ENCODE peak calls at places on chromosomes 11 and 22, in four cellular contexts. S is Panc1, A is iPS DF 6.9, V is upper lobe of right lung. M is an unnamed sample.

GRCh38 chr11:81915045-81915444 is 818.6 kb downstream of the FAM181B start:
- DNase-seq in S (no peak), A (no peak), V (no peak), M (no peak)

GRCh38 chr11:32411937-32412615 is 23.3 kb downstream of the WT1 start:
- DNase-seq in S (no peak), A (no peak), V (no peak), M (no peak)

GRCh38 chr22:33302049-33302545 is 243.9 kb upstream of the SYN3 start:
- DNase-seq in S (peak; percentile 39), A (peak; percentile 63), V (peak; percentile 84), M (peak; percentile 87)

GRCh38 chr11:115695677-115696451 is 191.6 kb upstream of the CADM1 start:
- DNase-seq in S (no peak), A (no peak), V (no peak), M (peak; percentile 39)

GRCh38 chr22:42065408-42066132 is 5.0 kb downstream of the NAGA start:
- DNase-seq in S (no peak), A (no peak), V (no peak), M (no peak)

GRCh38 chr11:47967577-47968230 is 12.7 kb upstream of the PTPRJ start:
- DNase-seq in S (no peak), A (no peak), V (no peak), M (no peak)

GRCh38 chr11:131246589-131247164 is 123.7 kb upstream of the NTM start:
- DNase-seq in S (peak; percentile 5), A (no peak), V (peak; percentile 67), M (no peak)

GRCh38 chr22:39266398-39267030 is 21.7 kb upstream of the PDGFB start:
- DNase-seq in S (no peak), A (no peak), V (no peak), M (no peak)

GRCh38 chr11:45924036-45924915 is 1.8 kb downstream of the LARGE2 start:
- DNase-seq in S (no peak), A (no peak), V (peak; percentile 60), M (peak; percentile 57)

GRCh38 chr11:7904910-7905309 is 26.2 kb downstream of the OR10A6 start:
- DNase-seq in S (no peak), A (no peak), V (no peak), M (no peak)

GRCh38 chr22:20145206-20145831 is 5.5 kb downstream of the CCDC188 start:
- DNase-seq in S (no peak), A (no peak), V (peak; percentile 80), M (no peak)

GRCh38 chr11:128603752-128604472 is 16.6 kb upstream of the ETS1 start:
- DNase-seq in S (no peak), A (no peak), V (no peak), M (no peak)

GRCh38 chr11:124625504-124626168 is 3.0 kb downstream of the TBRG1 start:
- DNase-seq in S (no peak), A (no peak), V (no peak), M (no peak)

GRCh38 chr22:25748704-25749103 is 6.7 kb downstream of the MYO18B start:
- DNase-seq in S (no peak), A (no peak), V (no peak), M (no peak)

GRCh38 chr11:114161486-114162250 is 102.2 kb downstream of the ZBTB16 start:
- DNase-seq in S (no peak), A (no peak), V (no peak), M (no peak)
- H3K27ac ChIP-seq in S (no peak overlapping the region), A (no peak overlapping the region), V (peak overlapping the region; percentile 97), M (peak overlapping the region; percentile 98)

GRCh38 chr11:9692696-9693095 is 28.8 kb downstream of the SWAP70 start:
- DNase-seq in S (no peak), A (no peak), V (no peak), M (no peak)

GRCh38 chr11:9691865-9692264 is 28.0 kb downstream of the SWAP70 start:
- DNase-seq in S (peak; percentile 56), A (no peak), V (no peak), M (no peak)

GRCh38 chr11:9688716-9689511 is 25.0 kb downstream of the SWAP70 start:
- DNase-seq in S (peak; percentile 78), A (no peak), V (no peak), M (no peak)

GRCh38 chr11:9689721-9690120 is 25.8 kb downstream of the SWAP70 start:
- DNase-seq in S (no peak), A (no peak), V (no peak), M (no peak)

DNA sequence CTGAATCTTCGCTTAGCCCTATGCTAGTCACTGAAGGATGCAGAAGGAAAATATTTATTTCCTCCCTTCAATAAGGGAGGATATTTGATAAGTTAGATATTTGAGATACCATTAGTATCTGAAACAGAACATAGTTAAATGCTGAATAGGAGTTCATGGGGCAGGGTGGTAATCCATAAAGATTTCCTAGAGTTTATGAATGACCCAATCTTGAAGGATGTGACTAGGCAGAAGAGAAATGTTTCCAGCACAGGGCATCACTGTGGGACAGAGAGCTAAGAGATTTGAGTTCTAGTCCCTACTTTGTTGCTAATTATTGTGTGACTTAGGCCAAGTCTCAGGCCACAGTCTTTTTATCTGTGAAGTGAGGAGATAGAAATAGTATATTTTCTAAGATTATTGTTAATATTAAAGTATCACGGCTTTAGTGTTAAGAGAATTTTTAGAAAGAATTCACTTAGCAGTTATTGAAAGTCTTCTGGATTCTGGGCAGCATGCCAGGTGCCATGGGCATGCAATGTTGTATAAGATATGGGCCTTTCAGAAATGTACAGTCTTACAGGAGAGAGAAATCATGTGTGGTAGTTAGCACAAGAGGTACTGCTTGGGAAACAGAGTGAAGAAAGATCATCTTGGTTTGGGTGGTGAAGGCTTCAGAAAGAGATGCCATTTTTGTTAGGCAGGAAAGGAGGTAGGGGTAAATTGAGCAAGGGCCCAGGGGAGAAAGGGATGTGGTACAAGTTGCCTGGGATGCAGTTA is 24.0 kb downstream of the SWAP70 start:
- DNase-seq in S (no peak), A (no peak), V (no peak), M (no peak)
- H3K27ac ChIP-seq in S (peak overlapping the region; percentile 35), A (no peak overlapping the region), V (peak overlapping the region; percentile 75), M (peak overlapping the region; percentile 69)

DNA sequence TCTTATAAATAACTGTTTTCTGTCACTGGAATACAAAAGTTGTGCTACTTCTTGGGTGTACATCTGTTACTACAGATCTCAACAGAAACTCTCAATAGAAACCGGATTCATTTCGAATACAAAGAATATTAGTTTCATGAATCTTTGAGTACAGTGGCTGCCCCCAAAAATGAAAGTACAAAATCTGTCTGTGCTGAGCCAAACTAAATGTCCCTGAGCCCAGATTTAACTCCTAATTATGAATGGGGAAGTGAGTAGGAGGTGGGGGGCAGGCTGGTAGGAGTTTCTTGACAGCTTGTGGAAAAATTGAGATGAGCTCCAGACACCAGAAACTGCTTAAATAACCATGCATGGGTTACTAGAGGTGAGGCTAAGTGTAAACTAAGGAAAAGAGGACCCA is 41.6 kb downstream of the PITPNB start:
- DNase-seq in S (no peak), A (no peak), V (no peak), M (no peak)
- H3K27ac ChIP-seq in S (no peak overlapping the region), A (no peak overlapping the region), V (no peak overlapping the region), M (peak overlapping the region; percentile 57)

GRCh38 chr11:59801160-59801706 is 9.3 kb downstream of the MRPL16 start:
- DNase-seq in S (no peak), A (no peak), V (no peak), M (no peak)
- H3K27ac ChIP-seq in S (no peak overlapping the region), A (no peak overlapping the region), V (no peak overlapping the region), M (no peak overlapping the region)

DNA sequence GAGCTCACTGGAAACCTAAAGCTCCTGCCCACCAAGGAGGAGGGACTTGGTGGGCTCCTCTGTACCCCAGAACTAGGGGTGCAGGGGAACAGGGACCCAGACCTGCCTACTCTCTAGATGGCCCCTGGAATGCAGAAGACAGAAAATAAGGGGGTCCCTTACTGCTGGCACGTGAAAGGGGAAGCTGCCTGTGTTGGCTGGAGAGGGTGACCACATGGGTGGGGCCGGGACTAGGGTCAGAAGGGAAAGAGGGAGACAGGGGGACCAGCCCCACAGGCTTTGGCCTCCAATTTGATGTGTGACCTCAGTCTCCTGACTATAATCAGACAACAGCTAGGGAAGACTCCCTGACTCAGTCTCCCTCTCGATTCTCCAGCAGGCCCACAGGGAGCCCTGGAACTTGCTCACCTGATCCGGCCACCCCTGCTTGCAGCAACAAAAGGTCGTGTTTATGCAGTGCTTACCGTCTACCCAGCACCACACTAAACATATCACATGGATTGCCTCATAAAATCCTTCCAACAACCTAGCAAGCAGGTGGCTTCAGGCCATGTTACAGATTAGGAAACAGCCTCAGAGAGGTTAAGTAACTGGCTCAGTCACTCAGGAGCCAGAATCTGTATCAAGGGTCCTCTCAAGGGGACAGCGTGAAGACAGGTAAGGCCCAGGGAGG is 10.2 kb downstream of the ARAP1 start:
- DNase-seq in S (no peak), A (no peak), V (no peak), M (no peak)
- H3K27ac ChIP-seq in S (peak overlapping the region; percentile 35), A (no peak overlapping the region), V (peak overlapping the region; percentile 85), M (peak overlapping the region; percentile 20)

GRCh38 chr11:117044287-117045035 is 53.8 kb downstream of the SIK3 start:
- DNase-seq in S (no peak), A (no peak), V (no peak), M (no peak)
- H3K27ac ChIP-seq in S (no peak overlapping the region), A (no peak overlapping the region), V (no peak overlapping the region), M (no peak overlapping the region)

GRCh38 chr22:37639070-37639760 is at the start of gene SH3BP1:
- DNase-seq in S (no peak), A (no peak), V (peak; percentile 82), M (no peak)
- H3K27ac ChIP-seq in S (no peak within 1 kb of the TSS), A (no peak within 1 kb of the TSS), V (peak within 1 kb of the TSS; percentile 59), M (peak within 1 kb of the TSS; percentile 64)

GRCh38 chr11:114233755-114234154 is 62.4 kb upstream of the NNMT start:
- DNase-seq in S (no peak), A (no peak), V (no peak), M (no peak)
- H3K27ac ChIP-seq in S (no peak overlapping the region), A (no peak overlapping the region), V (no peak overlapping the region), M (no peak overlapping the region)

DNA sequence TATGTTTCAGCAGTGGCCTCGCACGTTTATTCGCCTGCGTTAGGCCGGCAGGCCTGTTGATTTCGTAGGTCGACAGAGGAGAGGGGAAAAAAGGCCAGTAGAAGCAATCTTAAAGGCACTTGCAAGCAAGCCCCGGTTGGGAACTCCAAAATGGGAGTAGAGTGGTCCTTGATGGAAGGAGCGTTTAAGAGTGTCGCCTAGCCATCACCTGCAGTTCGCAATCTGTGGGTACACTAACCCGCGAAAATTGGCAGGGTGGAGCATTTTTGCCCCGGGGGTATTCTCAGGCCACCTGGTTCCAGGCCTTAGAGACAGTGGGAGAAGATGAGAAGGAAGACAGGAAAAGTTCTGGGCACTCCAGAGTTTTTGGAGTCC is 1.1 kb downstream of the EWSR1 start:
- DNase-seq in S (no peak), A (no peak), V (no peak), M (no peak)
- H3K27ac ChIP-seq in S (peak overlapping the region; percentile 98), A (no peak overlapping the region), V (peak overlapping the region; percentile 100), M (peak overlapping the region; percentile 98)

GRCh38 chr11:30000986-30001385 is 15.8 kb downstream of the KCNA4 start:
- DNase-seq in S (no peak), A (no peak), V (no peak), M (no peak)
- H3K27ac ChIP-seq in S (no peak overlapping the region), A (no peak overlapping the region), V (no peak overlapping the region), M (no peak overlapping the region)